ENCODE peak calls at places on chromosomes 5 and 9, in ten cellular contexts. S is H54, X is ovary, C is testis, O is transverse colon, N is IMR-90, W is heart left ventricle, E is prostate gland, K is adrenal gland, D is breast epithelium. V is an unnamed sample.

GRCh38 chr9:36840895-36841536 is 193.1 kb downstream of the PAX5 start:
- DNase-seq in S (no peak), X (no peak), C (no peak), O (no peak), N (no peak), W (no peak), E (no peak), K (no peak), D (no peak), V (no peak)

GRCh38 chr5:154220625-154221024 is 30.1 kb downstream of the GALNT10 start:
- DNase-seq in S (peak; percentile 35), X (no peak), C (no peak), O (no peak), N (peak; percentile 86), W (no peak), E (no peak), K (peak; percentile 70), D (no peak), V (no peak)

GRCh38 chr5:83741571-83741970 is 20.9 kb upstream of the HAPLN1 start:
- DNase-seq in S (no peak), X (no peak), C (no peak), O (no peak), N (no peak), W (no peak), E (no peak), K (no peak), D (no peak), V (no peak)

GRCh38 chr5:78718185-78718584 is 69.6 kb upstream of the LHFPL2 start:
- DNase-seq in S (no peak), X (no peak), C (no peak), O (no peak), N (no peak), W (no peak), E (no peak), K (no peak), D (no peak), V (no peak)

GRCh38 chr5:14036514-14036913 is 92.0 kb upstream of the DNAH5 start:
- DNase-seq in S (peak; percentile 52), X (no peak), C (no peak), O (no peak), N (peak; percentile 69), W (no peak), E (no peak), K (no peak), D (no peak), V (no peak)

GRCh38 chr9:4382722-4383317 is 83.0 kb upstream of the GLIS3 start:
- DNase-seq in S (no peak), X (no peak), C (no peak), O (no peak), N (peak; percentile 23), W (no peak), E (no peak), K (peak; percentile 7), D (no peak), V (peak; percentile 12)

GRCh38 chr5:4411664-4412063 is 728.5 kb upstream of the ADAMTS16 start:
- DNase-seq in S (no peak), X (no peak), C (no peak), O (no peak), N (no peak), W (no peak), E (no peak), K (no peak), D (no peak), V (no peak)

GRCh38 chr5:67004730-67005350 is 191.8 kb downstream of the CD180 start:
- DNase-seq in S (no peak), X (no peak), C (no peak), O (no peak), N (no peak), W (no peak), E (no peak), K (no peak), D (no peak), V (no peak)

GRCh38 chr5:171226096-171226495 is 83.0 kb upstream of the TLX3 start:
- DNase-seq in S (no peak), X (no peak), C (no peak), O (no peak), N (peak; percentile 7), W (no peak), E (no peak), K (no peak), D (no peak), V (peak; percentile 38)

GRCh38 chr5:143396353-143396940 is 7.0 kb downstream of the NR3C1 start:
- DNase-seq in S (no peak), X (no peak), C (no peak), O (no peak), N (no peak), W (no peak), E (no peak), K (no peak), D (no peak), V (no peak)

GRCh38 chr5:20601678-20602100 is 613.7 kb upstream of the CDH18 start:
- DNase-seq in S (peak; percentile 3), X (no peak), C (no peak), O (no peak), N (no peak), W (no peak), E (no peak), K (no peak), D (no peak), V (no peak)

GRCh38 chr5:169139381-169140125 is 161.4 kb downstream of the SLIT3 start:
- DNase-seq in S (no peak), X (peak; percentile 26), C (peak; percentile 30), O (peak; percentile 77), N (no peak), W (no peak), E (peak; percentile 69), K (peak; percentile 20), D (peak; percentile 59), V (no peak)

GRCh38 chr5:108749130-108749861 is 1.6 kb downstream of the FER start:
- DNase-seq in S (peak; percentile 51), X (no peak), C (no peak), O (no peak), N (no peak), W (no peak), E (peak; percentile 59), K (no peak), D (peak; percentile 62), V (peak; percentile 55)

GRCh38 chr5:151158287-151158661 is 695 bp upstream of the ANXA6 start:
- DNase-seq in S (no peak), X (peak; percentile 65), C (peak; percentile 56), O (no peak), N (no peak), W (peak; percentile 37), E (no peak), K (peak; percentile 35), D (no peak), V (no peak)

GRCh38 chr5:61167382-61167781 is 5.1 kb upstream of the SMIM15 start:
- DNase-seq in S (no peak), X (no peak), C (peak; percentile 31), O (peak; percentile 28), N (peak; percentile 65), W (no peak), E (peak; percentile 16), K (peak; percentile 8), D (no peak), V (no peak)

GRCh38 chr5:122751293-122751753 is 23.6 kb upstream of the SNX2 start:
- DNase-seq in S (peak; percentile 42), X (no peak), C (no peak), O (no peak), N (peak; percentile 17), W (no peak), E (no peak), K (no peak), D (no peak), V (no peak)

GRCh38 chr9:127974769-127975261 is 6.0 kb downstream of the EEIG1 start:
- DNase-seq in S (no peak), X (peak; percentile 56), C (no peak), O (no peak), N (no peak), W (peak; percentile 46), E (no peak), K (no peak), D (no peak), V (no peak)

GRCh38 chr9:130866474-130866965 is 30.1 kb downstream of the QRFP start:
- DNase-seq in S (no peak), X (no peak), C (peak; percentile 88), O (peak; percentile 86), N (peak; percentile 89), W (peak; percentile 65), E (peak; percentile 84), K (peak; percentile 87), D (peak; percentile 74), V (peak; percentile 82)

GRCh38 chr9:125200216-125201047 is at the start of gene RABEPK:
- DNase-seq in S (peak; percentile 99), X (peak; percentile 92), C (peak; percentile 94), O (peak; percentile 95), N (peak; percentile 93), W (peak; percentile 95), E (peak; percentile 89), K (peak; percentile 93), D (peak; percentile 91), V (peak; percentile 91)

DNA sequence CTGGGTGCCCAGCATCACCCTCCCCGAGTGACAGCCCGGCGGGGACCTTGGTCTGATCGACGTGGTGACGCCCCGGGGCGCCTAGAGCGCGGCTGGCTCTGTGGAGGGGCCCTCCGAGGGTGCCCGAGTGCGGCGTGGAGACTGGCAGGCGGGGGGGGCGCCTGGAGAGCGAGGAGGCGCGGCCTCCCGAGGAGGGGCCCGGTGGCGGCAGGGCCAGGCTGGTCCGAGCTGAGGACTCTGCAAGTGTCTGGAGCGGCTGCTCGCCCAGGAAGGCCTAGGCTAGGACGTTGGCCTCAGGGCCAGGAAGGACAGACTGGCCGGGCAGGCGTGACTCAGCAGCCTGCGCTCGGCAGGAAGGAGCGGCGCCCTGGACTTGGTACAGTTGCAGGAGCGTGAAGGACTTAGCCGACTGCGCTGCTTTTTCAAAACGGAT is 1.3 kb downstream of the GADD45G start:
- DNase-seq in S (peak; percentile 95), X (peak; percentile 75), C (peak; percentile 57), O (peak; percentile 85), N (peak; percentile 61), W (peak; percentile 87), E (peak; percentile 74), K (peak; percentile 90), D (peak; percentile 84), V (peak; percentile 87)
- TF ChIP-seq POLR2A in S (peak; percentile 21), X (no peak), C (no peak), O (peak; percentile 72), N (no peak), W (no peak), E (no peak), K (no peak), D (no peak), V (no peak)

GRCh38 chr5:1385395-1386273 is 40.7 kb upstream of the CLPTM1L start:
- DNase-seq in S (peak; percentile 97), X (peak; percentile 81), C (peak; percentile 89), O (peak; percentile 95), N (peak; percentile 3), W (peak; percentile 84), E (peak; percentile 87), K (peak; percentile 91), D (peak; percentile 93), V (peak; percentile 68)
- TF ChIP-seq POLR2A in S (peak; percentile 31), X (no peak), C (no peak), O (peak; percentile 84), N (no peak), W (no peak), E (peak; percentile 70), K (peak; percentile 72), D (peak; percentile 37), V (peak; percentile 28)

GRCh38 chr9:97501972-97502221 is 431 bp downstream of the TMOD1 start:
- DNase-seq in S (peak; percentile 81), X (no peak), C (no peak), O (no peak), N (no peak), W (no peak), E (no peak), K (no peak), D (no peak), V (peak; percentile 57)
- TF ChIP-seq POLR2A in S (no peak), X (no peak), C (no peak), O (no peak), N (no peak), W (no peak), E (no peak), K (no peak), D (no peak), V (peak; percentile 26)

GRCh38 chr9:72151099-72151498 is 1.9 kb downstream of the GDA start:
- DNase-seq in S (no peak), X (no peak), C (no peak), O (no peak), N (no peak), W (no peak), E (no peak), K (no peak), D (no peak), V (no peak)
- TF ChIP-seq POLR2A in S (no peak), X (no peak), C (no peak), O (no peak), N (no peak), W (no peak), E (no peak), K (no peak), D (no peak), V (no peak)